ENCODE peak calls at places on chromosomes 4 and X, in ten cellular contexts. One of them, this sample, is unnamed.

GRCh38 chr4:69881173-69881773 is 21.3 kb upstream of the SULT1E1 start:
- DNase-seq in sigmoid colon: no peak
- DNase-seq in upper lobe of left lung: peak
- DNase-seq in astrocyte of the spinal cord: peak
- DNase-seq in GM23248: peak
- DNase-seq in tibial nerve: no peak
- DNase-seq in mammary epithelial cell: peak
- DNase-seq in fibroblast of lung: peak
- DNase-seq in ovary: no peak
- DNase-seq in IMR-90: peak
- DNase-seq in this sample: no peak

GRCh38 chr4:163755013-163755412 is 260.5 kb downstream of the TMA16 start:
- DNase-seq in tibial nerve: no peak
- DNase-seq in IMR-90: peak
- DNase-seq in GM23248: peak
- DNase-seq in ovary: no peak
- DNase-seq in astrocyte of the spinal cord: peak
- DNase-seq in upper lobe of left lung: no peak
- DNase-seq in sigmoid colon: no peak
- DNase-seq in mammary epithelial cell: peak
- DNase-seq in fibroblast of lung: peak
- DNase-seq in this sample: no peak

GRCh38 chrX:147917700-147918694 is 6.3 kb downstream of the FMR1 start:
- DNase-seq in IMR-90: peak
- DNase-seq in GM23248: peak
- DNase-seq in ovary: no peak
- DNase-seq in upper lobe of left lung: no peak
- DNase-seq in fibroblast of lung: peak
- DNase-seq in astrocyte of the spinal cord: peak
- DNase-seq in tibial nerve: no peak
- DNase-seq in sigmoid colon: no peak
- DNase-seq in mammary epithelial cell: no peak
- DNase-seq in this sample: no peak

GRCh38 chr4:47972181-47972580 is 44.3 kb downstream of the CNGA1 start:
- DNase-seq in IMR-90: no peak
- DNase-seq in fibroblast of lung: no peak
- DNase-seq in upper lobe of left lung: no peak
- DNase-seq in astrocyte of the spinal cord: no peak
- DNase-seq in tibial nerve: no peak
- DNase-seq in GM23248: no peak
- DNase-seq in mammary epithelial cell: no peak
- DNase-seq in sigmoid colon: no peak
- DNase-seq in ovary: no peak
- DNase-seq in this sample: no peak

GRCh38 chrX:40503094-40503493 is 77.7 kb upstream of the ATP6AP2 start:
- DNase-seq in GM23248: no peak
- DNase-seq in ovary: no peak
- DNase-seq in IMR-90: no peak
- DNase-seq in mammary epithelial cell: no peak
- DNase-seq in upper lobe of left lung: no peak
- DNase-seq in sigmoid colon: no peak
- DNase-seq in tibial nerve: no peak
- DNase-seq in astrocyte of the spinal cord: no peak
- DNase-seq in fibroblast of lung: no peak
- DNase-seq in this sample: no peak

GRCh38 chrX:41889317-41890025 is 33.9 kb downstream of the CASK start:
- DNase-seq in IMR-90: peak
- DNase-seq in sigmoid colon: no peak
- DNase-seq in GM23248: peak
- DNase-seq in tibial nerve: no peak
- DNase-seq in upper lobe of left lung: no peak
- DNase-seq in fibroblast of lung: peak
- DNase-seq in astrocyte of the spinal cord: peak
- DNase-seq in ovary: no peak
- DNase-seq in mammary epithelial cell: peak
- DNase-seq in this sample: no peak

GRCh38 chrX:39449352-39449751 is 648.1 kb downstream of the MID1IP1 start:
- DNase-seq in IMR-90: no peak
- DNase-seq in tibial nerve: no peak
- DNase-seq in sigmoid colon: no peak
- DNase-seq in GM23248: no peak
- DNase-seq in ovary: no peak
- DNase-seq in fibroblast of lung: no peak
- DNase-seq in upper lobe of left lung: no peak
- DNase-seq in mammary epithelial cell: no peak
- DNase-seq in astrocyte of the spinal cord: no peak
- DNase-seq in this sample: no peak

GRCh38 chr4:68808060-68808459 is 7.7 kb upstream of the UGT2B10 start:
- DNase-seq in fibroblast of lung: no peak
- DNase-seq in GM23248: no peak
- DNase-seq in upper lobe of left lung: no peak
- DNase-seq in sigmoid colon: no peak
- DNase-seq in ovary: no peak
- DNase-seq in tibial nerve: no peak
- DNase-seq in astrocyte of the spinal cord: no peak
- DNase-seq in mammary epithelial cell: no peak
- DNase-seq in IMR-90: no peak
- DNase-seq in this sample: no peak

GRCh38 chrX:115941388-115941787 is 229.2 kb upstream of the AGTR2 start:
- DNase-seq in mammary epithelial cell: no peak
- DNase-seq in upper lobe of left lung: no peak
- DNase-seq in IMR-90: no peak
- DNase-seq in astrocyte of the spinal cord: no peak
- DNase-seq in fibroblast of lung: no peak
- DNase-seq in ovary: no peak
- DNase-seq in sigmoid colon: no peak
- DNase-seq in tibial nerve: no peak
- DNase-seq in GM23248: no peak
- DNase-seq in this sample: no peak

GRCh38 chr4:101604976-101605375 is 185.6 kb upstream of the BANK1 start:
- DNase-seq in astrocyte of the spinal cord: peak
- DNase-seq in fibroblast of lung: peak
- DNase-seq in ovary: no peak
- DNase-seq in upper lobe of left lung: no peak
- DNase-seq in GM23248: no peak
- DNase-seq in IMR-90: no peak
- DNase-seq in mammary epithelial cell: no peak
- DNase-seq in tibial nerve: no peak
- DNase-seq in sigmoid colon: no peak
- DNase-seq in this sample: no peak

GRCh38 chr4:77699731-77700210 is 94.2 kb downstream of the CXCL13 start:
- DNase-seq in astrocyte of the spinal cord: peak
- DNase-seq in mammary epithelial cell: peak
- DNase-seq in IMR-90: peak
- DNase-seq in upper lobe of left lung: no peak
- DNase-seq in sigmoid colon: no peak
- DNase-seq in fibroblast of lung: peak
- DNase-seq in GM23248: peak
- DNase-seq in tibial nerve: no peak
- DNase-seq in ovary: no peak
- DNase-seq in this sample: no peak

GRCh38 chr4:77695769-77696168 is 90.1 kb downstream of the CXCL13 start:
- DNase-seq in fibroblast of lung: peak
- DNase-seq in sigmoid colon: no peak
- DNase-seq in IMR-90: peak
- DNase-seq in upper lobe of left lung: no peak
- DNase-seq in ovary: no peak
- DNase-seq in GM23248: peak
- DNase-seq in mammary epithelial cell: peak
- DNase-seq in astrocyte of the spinal cord: peak
- DNase-seq in tibial nerve: no peak
- DNase-seq in this sample: no peak

GRCh38 chr4:77692847-77693432 is 87.3 kb downstream of the CXCL13 start:
- DNase-seq in sigmoid colon: no peak
- DNase-seq in ovary: no peak
- DNase-seq in upper lobe of left lung: no peak
- DNase-seq in astrocyte of the spinal cord: no peak
- DNase-seq in IMR-90: no peak
- DNase-seq in mammary epithelial cell: no peak
- DNase-seq in fibroblast of lung: no peak
- DNase-seq in GM23248: no peak
- DNase-seq in tibial nerve: no peak
- DNase-seq in this sample: no peak

GRCh38 chr4:77701111-77701510 is 95.5 kb downstream of the CXCL13 start:
- DNase-seq in IMR-90: no peak
- DNase-seq in GM23248: no peak
- DNase-seq in sigmoid colon: no peak
- DNase-seq in mammary epithelial cell: no peak
- DNase-seq in tibial nerve: no peak
- DNase-seq in fibroblast of lung: no peak
- DNase-seq in upper lobe of left lung: no peak
- DNase-seq in ovary: no peak
- DNase-seq in astrocyte of the spinal cord: no peak
- DNase-seq in this sample: no peak

GRCh38 chr4:77697860-77698599 is 92.4 kb downstream of the CXCL13 start:
- DNase-seq in fibroblast of lung: peak
- DNase-seq in sigmoid colon: no peak
- DNase-seq in GM23248: peak
- DNase-seq in mammary epithelial cell: peak
- DNase-seq in IMR-90: peak
- DNase-seq in astrocyte of the spinal cord: peak
- DNase-seq in upper lobe of left lung: no peak
- DNase-seq in tibial nerve: no peak
- DNase-seq in ovary: no peak
- DNase-seq in this sample: no peak
- H3K4me3 ChIP-seq in fibroblast of lung: no peak
- H3K4me3 ChIP-seq in sigmoid colon: no peak
- H3K4me3 ChIP-seq in GM23248: peak
- H3K4me3 ChIP-seq in mammary epithelial cell: no peak
- H3K4me3 ChIP-seq in IMR-90: no peak
- H3K4me3 ChIP-seq in astrocyte of the spinal cord: no peak
- H3K4me3 ChIP-seq in upper lobe of left lung: no peak
- H3K4me3 ChIP-seq in tibial nerve: no peak
- H3K4me3 ChIP-seq in ovary: no peak
- H3K4me3 ChIP-seq in this sample: no peak

GRCh38 chr4:74942918-74943253 is 10.0 kb downstream of the PARM1 start:
- DNase-seq in fibroblast of lung: no peak
- DNase-seq in mammary epithelial cell: no peak
- DNase-seq in tibial nerve: no peak
- DNase-seq in sigmoid colon: no peak
- DNase-seq in upper lobe of left lung: no peak
- DNase-seq in ovary: no peak
- DNase-seq in IMR-90: no peak
- DNase-seq in GM23248: no peak
- DNase-seq in astrocyte of the spinal cord: no peak
- DNase-seq in this sample: no peak
- H3K4me3 ChIP-seq in fibroblast of lung: no peak
- H3K4me3 ChIP-seq in mammary epithelial cell: no peak
- H3K4me3 ChIP-seq in tibial nerve: no peak
- H3K4me3 ChIP-seq in sigmoid colon: no peak
- H3K4me3 ChIP-seq in upper lobe of left lung: no peak
- H3K4me3 ChIP-seq in ovary: no peak
- H3K4me3 ChIP-seq in IMR-90: no peak
- H3K4me3 ChIP-seq in GM23248: no peak
- H3K4me3 ChIP-seq in astrocyte of the spinal cord: no peak
- H3K4me3 ChIP-seq in this sample: no peak

GRCh38 chr4:150582101-150582565 is at the start of gene MAB21L2:
- DNase-seq in ovary: no peak
- DNase-seq in sigmoid colon: peak
- DNase-seq in IMR-90: peak
- DNase-seq in GM23248: no peak
- DNase-seq in mammary epithelial cell: no peak
- DNase-seq in fibroblast of lung: peak
- DNase-seq in upper lobe of left lung: no peak
- DNase-seq in tibial nerve: no peak
- DNase-seq in astrocyte of the spinal cord: peak
- DNase-seq in this sample: no peak
- H3K4me3 ChIP-seq in ovary: peak
- H3K4me3 ChIP-seq in sigmoid colon: peak
- H3K4me3 ChIP-seq in IMR-90: peak
- H3K4me3 ChIP-seq in GM23248: no peak
- H3K4me3 ChIP-seq in mammary epithelial cell: no peak
- H3K4me3 ChIP-seq in fibroblast of lung: peak
- H3K4me3 ChIP-seq in upper lobe of left lung: peak
- H3K4me3 ChIP-seq in tibial nerve: peak
- H3K4me3 ChIP-seq in astrocyte of the spinal cord: peak
- H3K4me3 ChIP-seq in this sample: peak

GRCh38 chrX:23907496-23908218 is at the start of the genes APOO and CXorf58:
- DNase-seq in tibial nerve: peak
- DNase-seq in IMR-90: peak
- DNase-seq in fibroblast of lung: peak
- DNase-seq in GM23248: peak
- DNase-seq in upper lobe of left lung: peak
- DNase-seq in ovary: peak
- DNase-seq in sigmoid colon: peak
- DNase-seq in mammary epithelial cell: peak
- DNase-seq in astrocyte of the spinal cord: peak
- DNase-seq in this sample: peak

GRCh38 chrX:23907106-23907495 is 637 bp downstream of the APOO start:
- DNase-seq in fibroblast of lung: no peak
- DNase-seq in mammary epithelial cell: no peak
- DNase-seq in GM23248: no peak
- DNase-seq in upper lobe of left lung: no peak
- DNase-seq in IMR-90: no peak
- DNase-seq in astrocyte of the spinal cord: no peak
- DNase-seq in ovary: no peak
- DNase-seq in tibial nerve: no peak
- DNase-seq in sigmoid colon: no peak
- DNase-seq in this sample: no peak

GRCh38 chrX:23904096-23904495 is 3.6 kb downstream of the APOO start:
- DNase-seq in tibial nerve: no peak
- DNase-seq in fibroblast of lung: peak
- DNase-seq in upper lobe of left lung: no peak
- DNase-seq in IMR-90: peak
- DNase-seq in astrocyte of the spinal cord: peak
- DNase-seq in sigmoid colon: no peak
- DNase-seq in GM23248: no peak
- DNase-seq in ovary: no peak
- DNase-seq in mammary epithelial cell: peak
- DNase-seq in this sample: no peak

GRCh38 chrX:23911436-23911835 is 3.6 kb downstream of the CXorf58 start:
- DNase-seq in mammary epithelial cell: no peak
- DNase-seq in astrocyte of the spinal cord: no peak
- DNase-seq in fibroblast of lung: no peak
- DNase-seq in GM23248: no peak
- DNase-seq in upper lobe of left lung: no peak
- DNase-seq in sigmoid colon: no peak
- DNase-seq in ovary: no peak
- DNase-seq in tibial nerve: no peak
- DNase-seq in IMR-90: no peak
- DNase-seq in this sample: no peak

DNA sequence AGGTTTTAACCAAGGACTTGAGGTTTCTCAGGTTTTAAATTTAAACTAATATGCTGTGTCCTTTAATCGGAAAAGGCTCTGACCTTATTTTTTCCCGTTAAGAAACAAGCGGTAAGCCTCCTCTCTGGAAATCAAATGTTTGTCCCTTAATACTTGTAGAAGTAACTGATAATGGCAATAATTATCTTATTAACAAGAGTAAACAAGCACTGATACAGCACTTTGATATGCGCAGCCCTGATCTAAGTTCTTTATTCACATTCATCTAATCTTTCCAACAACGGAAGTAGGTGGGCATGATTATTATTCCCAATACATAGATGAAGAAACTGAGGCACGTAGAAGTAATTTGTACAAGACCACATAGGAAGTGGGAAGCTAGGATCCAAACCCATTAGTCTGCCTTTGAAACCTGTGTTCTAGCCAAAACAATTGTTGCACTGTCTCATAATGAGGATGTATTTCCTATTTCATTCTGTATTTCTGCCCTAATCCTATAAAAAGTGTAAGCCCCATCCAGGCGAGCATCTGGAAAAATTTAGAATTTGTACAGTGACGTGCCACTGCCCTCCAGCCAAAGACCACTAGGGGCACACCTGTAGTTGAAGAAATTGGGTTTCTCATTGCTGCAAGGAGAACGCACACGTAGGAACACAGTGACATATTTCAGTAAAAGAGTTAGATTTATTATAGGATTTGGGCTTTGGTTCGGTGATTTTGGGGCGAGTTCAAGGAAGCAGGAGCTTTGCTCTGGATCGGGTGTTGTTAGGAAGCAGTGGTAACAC is 605 bp downstream of the CXorf58 start:
- DNase-seq in upper lobe of left lung: no peak
- DNase-seq in IMR-90: no peak
- DNase-seq in ovary: no peak
- DNase-seq in fibroblast of lung: no peak
- DNase-seq in sigmoid colon: no peak
- DNase-seq in mammary epithelial cell: no peak
- DNase-seq in GM23248: no peak
- DNase-seq in tibial nerve: no peak
- DNase-seq in astrocyte of the spinal cord: no peak
- DNase-seq in this sample: no peak
- H3K4me3 ChIP-seq in upper lobe of left lung: no peak
- H3K4me3 ChIP-seq in IMR-90: peak
- H3K4me3 ChIP-seq in ovary: peak
- H3K4me3 ChIP-seq in fibroblast of lung: peak
- H3K4me3 ChIP-seq in sigmoid colon: peak
- H3K4me3 ChIP-seq in mammary epithelial cell: no peak
- H3K4me3 ChIP-seq in GM23248: peak
- H3K4me3 ChIP-seq in tibial nerve: no peak
- H3K4me3 ChIP-seq in astrocyte of the spinal cord: peak
- H3K4me3 ChIP-seq in this sample: peak

This sample was measured in ascending aorta.